ENCODE peak calls at places on chromosomes 12 and 14, in ten cellular contexts. One of them, this sample, is unnamed.
A peak's percentile ranks its signal among the peaks of the same experiment; 100 is the strongest.

GRCh38 chr12:55797068-55797467 is 20.5 kb downstream of the SARNP start:
- DNase-seq in H9: no peak
- DNase-seq in IMR-90: peak; percentile 56
- DNase-seq in HCT116: peak; percentile 26
- DNase-seq in neural progenitor cell: peak; percentile 78
- DNase-seq in fibroblast of lung: peak; percentile 71
- DNase-seq in SK-N-SH: peak; percentile 68
- DNase-seq in PC-3: peak; percentile 47
- DNase-seq in K562: peak; percentile 31
- DNase-seq in kidney: no peak
- DNase-seq in this sample: no peak

GRCh38 chr12:71639341-71639760 is 24.3 kb downstream of the ZFC3H1 start:
- DNase-seq in H9: peak; percentile 37
- DNase-seq in IMR-90: no peak
- DNase-seq in HCT116: no peak
- DNase-seq in neural progenitor cell: peak; percentile 4
- DNase-seq in fibroblast of lung: no peak
- DNase-seq in SK-N-SH: peak; percentile 10
- DNase-seq in PC-3: peak; percentile 22
- DNase-seq in K562: no peak
- DNase-seq in kidney: no peak
- DNase-seq in this sample: no peak

GRCh38 chr14:32329690-32330290 is 692 bp downstream of the AKAP6 start:
- DNase-seq in H9: no peak
- DNase-seq in IMR-90: no peak
- DNase-seq in HCT116: no peak
- DNase-seq in neural progenitor cell: no peak
- DNase-seq in fibroblast of lung: no peak
- DNase-seq in SK-N-SH: no peak
- DNase-seq in PC-3: no peak
- DNase-seq in K562: no peak
- DNase-seq in kidney: no peak
- DNase-seq in this sample: no peak

GRCh38 chr14:62654641-62655040 is 390.6 kb downstream of the KCNH5 start:
- DNase-seq in H9: no peak
- DNase-seq in IMR-90: peak; percentile 64
- DNase-seq in HCT116: no peak
- DNase-seq in neural progenitor cell: no peak
- DNase-seq in fibroblast of lung: peak; percentile 65
- DNase-seq in SK-N-SH: no peak
- DNase-seq in PC-3: no peak
- DNase-seq in K562: no peak
- DNase-seq in kidney: no peak
- DNase-seq in this sample: no peak

GRCh38 chr14:76720382-76720813 is 40.9 kb upstream of the VASH1 start:
- DNase-seq in H9: peak; percentile 61
- DNase-seq in IMR-90: peak; percentile 38
- DNase-seq in HCT116: no peak
- DNase-seq in neural progenitor cell: peak; percentile 36
- DNase-seq in fibroblast of lung: peak; percentile 59
- DNase-seq in SK-N-SH: peak; percentile 80
- DNase-seq in PC-3: no peak
- DNase-seq in K562: no peak
- DNase-seq in kidney: peak; percentile 86
- DNase-seq in this sample: peak; percentile 51

GRCh38 chr12:1579626-1580025 is 14.8 kb downstream of the FBXL14 start:
- DNase-seq in H9: no peak
- DNase-seq in IMR-90: peak; percentile 78
- DNase-seq in HCT116: no peak
- DNase-seq in neural progenitor cell: peak; percentile 70
- DNase-seq in fibroblast of lung: no peak
- DNase-seq in SK-N-SH: no peak
- DNase-seq in PC-3: no peak
- DNase-seq in K562: no peak
- DNase-seq in kidney: no peak
- DNase-seq in this sample: no peak

GRCh38 chr12:627863-628805 is 35.1 kb downstream of the NINJ2 start:
- DNase-seq in H9: no peak
- DNase-seq in IMR-90: no peak
- DNase-seq in HCT116: no peak
- DNase-seq in neural progenitor cell: no peak
- DNase-seq in fibroblast of lung: no peak
- DNase-seq in SK-N-SH: no peak
- DNase-seq in PC-3: no peak
- DNase-seq in K562: no peak
- DNase-seq in kidney: peak; percentile 33
- DNase-seq in this sample: no peak

GRCh38 chr14:93970589-93970966 is 5.8 kb downstream of the ASB2 start:
- DNase-seq in H9: no peak
- DNase-seq in IMR-90: no peak
- DNase-seq in HCT116: peak; percentile 33
- DNase-seq in neural progenitor cell: peak; percentile 32
- DNase-seq in fibroblast of lung: no peak
- DNase-seq in SK-N-SH: peak; percentile 56
- DNase-seq in PC-3: peak; percentile 46
- DNase-seq in K562: no peak
- DNase-seq in kidney: no peak
- DNase-seq in this sample: no peak

GRCh38 chr12:58414398-58414871 is 473.1 kb downstream of the ATP23 start:
- DNase-seq in H9: no peak
- DNase-seq in IMR-90: peak; percentile 89
- DNase-seq in HCT116: no peak
- DNase-seq in neural progenitor cell: no peak
- DNase-seq in fibroblast of lung: peak; percentile 23
- DNase-seq in SK-N-SH: no peak
- DNase-seq in PC-3: peak; percentile 94
- DNase-seq in K562: no peak
- DNase-seq in kidney: no peak
- DNase-seq in this sample: no peak
- H3K9ac ChIP-seq in H9: no peak overlapping the region
- H3K9ac ChIP-seq in IMR-90: no peak overlapping the region
- H3K9ac ChIP-seq in HCT116: no peak overlapping the region
- H3K9ac ChIP-seq in neural progenitor cell: no peak overlapping the region
- H3K9ac ChIP-seq in fibroblast of lung: no peak overlapping the region
- H3K9ac ChIP-seq in SK-N-SH: no peak overlapping the region
- H3K9ac ChIP-seq in PC-3: peak overlapping the region; percentile 89
- H3K9ac ChIP-seq in K562: no peak overlapping the region
- H3K9ac ChIP-seq in kidney: no peak overlapping the region
- H3K9ac ChIP-seq in this sample: no peak overlapping the region

GRCh38 chr12:38157274-38157932 is 159.2 kb upstream of the ALG10B start:
- DNase-seq in H9: peak; percentile 19
- DNase-seq in IMR-90: no peak
- DNase-seq in HCT116: no peak
- DNase-seq in neural progenitor cell: no peak
- DNase-seq in fibroblast of lung: no peak
- DNase-seq in SK-N-SH: no peak
- DNase-seq in PC-3: no peak
- DNase-seq in K562: no peak
- DNase-seq in kidney: no peak
- DNase-seq in this sample: peak; percentile 15
- H3K9me3 ChIP-seq in H9: peaks cover 97% of the 10 kb centered on the region
- H3K9me3 ChIP-seq in IMR-90: peaks cover 59% of the 10 kb centered on the region
- H3K9me3 ChIP-seq in HCT116: no peaks in the 10 kb centered on the region
- H3K9me3 ChIP-seq in neural progenitor cell: no peaks in the 10 kb centered on the region
- H3K9me3 ChIP-seq in fibroblast of lung: no peaks in the 10 kb centered on the region
- H3K9me3 ChIP-seq in SK-N-SH: no peaks in the 10 kb centered on the region
- H3K9me3 ChIP-seq in PC-3: no peaks in the 10 kb centered on the region
- H3K9me3 ChIP-seq in K562: no peaks in the 10 kb centered on the region
- H3K9me3 ChIP-seq in kidney: no peaks in the 10 kb centered on the region
- H3K9me3 ChIP-seq in this sample: no peaks in the 10 kb centered on the region

GRCh38 chr12:120397827-120398563 is 29.0 kb upstream of the MSI1 start:
- DNase-seq in H9: peak; percentile 56
- DNase-seq in IMR-90: no peak
- DNase-seq in HCT116: no peak
- DNase-seq in neural progenitor cell: peak; percentile 95
- DNase-seq in fibroblast of lung: no peak
- DNase-seq in SK-N-SH: no peak
- DNase-seq in PC-3: no peak
- DNase-seq in K562: no peak
- DNase-seq in kidney: no peak
- DNase-seq in this sample: no peak

GRCh38 chr12:120406080-120406479 is 31.8 kb upstream of the COX6A1 start:
- DNase-seq in H9: no peak
- DNase-seq in IMR-90: no peak
- DNase-seq in HCT116: no peak
- DNase-seq in neural progenitor cell: no peak
- DNase-seq in fibroblast of lung: no peak
- DNase-seq in SK-N-SH: no peak
- DNase-seq in PC-3: no peak
- DNase-seq in K562: no peak
- DNase-seq in kidney: no peak
- DNase-seq in this sample: no peak

GRCh38 chr12:120399531-120399930 is 30.6 kb upstream of the MSI1 start:
- DNase-seq in H9: no peak
- DNase-seq in IMR-90: peak; percentile 75
- DNase-seq in HCT116: no peak
- DNase-seq in neural progenitor cell: no peak
- DNase-seq in fibroblast of lung: peak; percentile 87
- DNase-seq in SK-N-SH: no peak
- DNase-seq in PC-3: peak; percentile 47
- DNase-seq in K562: no peak
- DNase-seq in kidney: no peak
- DNase-seq in this sample: no peak

GRCh38 chr12:120404271-120404670 is 33.6 kb upstream of the COX6A1 start:
- DNase-seq in H9: no peak
- DNase-seq in IMR-90: no peak
- DNase-seq in HCT116: no peak
- DNase-seq in neural progenitor cell: no peak
- DNase-seq in fibroblast of lung: no peak
- DNase-seq in SK-N-SH: peak; percentile 42
- DNase-seq in PC-3: no peak
- DNase-seq in K562: no peak
- DNase-seq in kidney: no peak
- DNase-seq in this sample: no peak

DNA sequence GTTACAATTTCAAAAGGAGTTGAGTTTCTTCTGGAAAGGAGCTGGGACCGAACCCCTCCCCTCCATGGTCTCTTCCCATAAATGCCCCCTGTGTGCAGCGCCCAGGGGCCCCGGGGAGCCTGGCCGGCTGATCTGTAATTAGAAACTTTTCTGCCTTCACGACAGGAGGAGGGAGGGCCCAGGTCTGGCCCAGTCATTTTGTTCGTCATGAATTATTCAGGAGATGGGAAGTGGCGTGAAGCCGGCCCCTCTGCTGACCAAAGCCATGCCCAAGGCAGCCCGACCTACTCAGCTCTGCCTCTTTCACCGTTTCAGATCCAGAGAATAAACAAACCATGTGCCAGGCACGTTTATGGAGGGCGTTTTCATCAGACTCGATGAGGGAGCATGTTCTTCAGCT is 33.3 kb upstream of the MSI1 start:
- DNase-seq in H9: peak; percentile 85
- DNase-seq in IMR-90: no peak
- DNase-seq in HCT116: no peak
- DNase-seq in neural progenitor cell: peak; percentile 59
- DNase-seq in fibroblast of lung: no peak
- DNase-seq in SK-N-SH: peak; percentile 39
- DNase-seq in PC-3: no peak
- DNase-seq in K562: no peak
- DNase-seq in kidney: no peak
- DNase-seq in this sample: no peak
- H3K9ac ChIP-seq in H9: no peak overlapping the region
- H3K9ac ChIP-seq in IMR-90: no peak overlapping the region
- H3K9ac ChIP-seq in HCT116: no peak overlapping the region
- H3K9ac ChIP-seq in neural progenitor cell: no peak overlapping the region
- H3K9ac ChIP-seq in fibroblast of lung: no peak overlapping the region
- H3K9ac ChIP-seq in SK-N-SH: no peak overlapping the region
- H3K9ac ChIP-seq in PC-3: no peak overlapping the region
- H3K9ac ChIP-seq in K562: peak overlapping the region; percentile 60
- H3K9ac ChIP-seq in kidney: no peak overlapping the region
- H3K9ac ChIP-seq in this sample: no peak overlapping the region

GRCh38 chr14:79375336-79375735 is 836.0 kb downstream of the DIO2 start:
- DNase-seq in H9: no peak
- DNase-seq in IMR-90: no peak
- DNase-seq in HCT116: no peak
- DNase-seq in neural progenitor cell: no peak
- DNase-seq in fibroblast of lung: no peak
- DNase-seq in SK-N-SH: peak; percentile 6
- DNase-seq in PC-3: no peak
- DNase-seq in K562: no peak
- DNase-seq in kidney: no peak
- DNase-seq in this sample: no peak
- H3K9me3 ChIP-seq in H9: no peaks in the 10 kb centered on the region
- H3K9me3 ChIP-seq in IMR-90: no peaks in the 10 kb centered on the region
- H3K9me3 ChIP-seq in HCT116: peaks cover 6% of the 10 kb centered on the region
- H3K9me3 ChIP-seq in neural progenitor cell: no peaks in the 10 kb centered on the region
- H3K9me3 ChIP-seq in fibroblast of lung: no peaks in the 10 kb centered on the region
- H3K9me3 ChIP-seq in SK-N-SH: no peaks in the 10 kb centered on the region
- H3K9me3 ChIP-seq in PC-3: no peaks in the 10 kb centered on the region
- H3K9me3 ChIP-seq in K562: no peaks in the 10 kb centered on the region
- H3K9me3 ChIP-seq in kidney: no peaks in the 10 kb centered on the region
- H3K9me3 ChIP-seq in this sample: no peaks in the 10 kb centered on the region